ENCODE peak calls at places on chromosomes 11 and 22, in nine cellular contexts. K is OCI-M1, B is germinal center, I is lung microvascular endothelial cell, Y is suprapubic skin, T is HS-5, J is hypothalamus, Z is thyroid gland, X is T-cell. H is an unnamed sample.
A peak's percentile ranks its signal among the peaks of the same experiment; 100 is the strongest.

GRCh38 chr11:61473370-61474025 is 35.1 kb upstream of the LRRC10B start:
- DNase-seq in K (peak; percentile 7), B (no peak), I (no peak), Y (no peak), T (no peak), J (no peak), Z (no peak), X (no peak), H (no peak)

GRCh38 chr22:25193548-25193947 is 6.1 kb upstream of the CRYBB3 start:
- DNase-seq in K (no peak), B (no peak), I (no peak), Y (no peak), T (no peak), J (no peak), Z (no peak), X (no peak), H (no peak)

GRCh38 chr11:46391186-46391577 is 394 bp downstream of the CHRM4 start:
- DNase-seq in K (no peak), B (no peak), I (no peak), Y (no peak), T (no peak), J (no peak), Z (no peak), X (no peak), H (no peak)

GRCh38 chr11:19821412-19821875 is 108.8 kb downstream of the NAV2 start:
- DNase-seq in K (no peak), B (no peak), I (no peak), Y (no peak), T (no peak), J (no peak), Z (no peak), X (no peak), H (no peak)

GRCh38 chr11:5092821-5093585 is 23.6 kb downstream of the OR52E1 start:
- DNase-seq in K (no peak), B (no peak), I (peak; percentile 4), Y (no peak), T (peak; percentile 36), J (no peak), Z (no peak), X (no peak), H (no peak)

GRCh38 chr11:117862019-117862725 is 14.3 kb downstream of the FXYD6 start:
- DNase-seq in K (no peak), B (no peak), I (no peak), Y (no peak), T (no peak), J (no peak), Z (no peak), X (no peak), H (peak; percentile 56)

GRCh38 chr22:46355369-46355995 is 20.0 kb downstream of the TRMU start:
- DNase-seq in K (peak; percentile 65), B (peak; percentile 75), I (peak; percentile 59), Y (no peak), T (no peak), J (no peak), Z (peak; percentile 80), X (peak; percentile 64), H (no peak)

GRCh38 chr11:59573216-59573615 is 42.4 kb downstream of the OSBP start:
- DNase-seq in K (no peak), B (no peak), I (peak; percentile 65), Y (no peak), T (peak; percentile 76), J (no peak), Z (no peak), X (no peak), H (no peak)

GRCh38 chr11:117626576-117626975 is 170.4 kb downstream of the DSCAML1 start:
- DNase-seq in K (no peak), B (no peak), I (no peak), Y (no peak), T (no peak), J (no peak), Z (no peak), X (no peak), H (no peak)

H was measured in right atrium auricular region.